ENCODE peak calls at places on chromosomes 6 and 20, in five cellular contexts. E is thoracic aorta, K is fibroblast of lung, Z is HCT116, A is tibial artery. Q is an unnamed sample. For H3K4me1, the result is how much of the 10 kb centered on the place peaks cover.

GRCh38 chr6:156163311-156163710 is 613.9 kb upstream of the ARID1B start:
- DNase-seq in E (no peak), K (no peak), Z (no peak), A (no peak), Q (no peak)

GRCh38 chr6:45438849-45439406 is 61.2 kb upstream of the SUPT3H start:
- DNase-seq in E (no peak), K (peak), Z (peak), A (no peak), Q (no peak)

GRCh38 chr6:99432877-99433276 is 7.8 kb upstream of the PNISR start:
- DNase-seq in E (no peak), K (no peak), Z (no peak), A (no peak), Q (no peak)

GRCh38 chr6:77368660-77369313 is 94.5 kb downstream of the HTR1B start:
- DNase-seq in E (no peak), K (peak), Z (peak), A (peak), Q (peak)

GRCh38 chr6:10414766-10415592 is at the start of gene TFAP2A:
- DNase-seq in E (no peak), K (no peak), Z (no peak), A (no peak), Q (no peak)

GRCh38 chr20:2114990-2115681 is 13.5 kb downstream of the STK35 start:
- DNase-seq in E (no peak), K (peak), Z (no peak), A (no peak), Q (peak)

GRCh38 chr6:131868836-131869235 is 61.0 kb downstream of the ENPP1 start:
- DNase-seq in E (no peak), K (no peak), Z (no peak), A (no peak), Q (no peak)

GRCh38 chr6:33414592-33415271 is 3.2 kb downstream of the CUTA start:
- DNase-seq in E (no peak), K (no peak), Z (no peak), A (no peak), Q (no peak)

GRCh38 chr6:117605169-117605826 is 3.0 kb upstream of the GOPC start:
- DNase-seq in E (no peak), K (peak), Z (peak), A (no peak), Q (no peak)

GRCh38 chr20:47726632-47727031 is 58.6 kb downstream of the SULF2 start:
- DNase-seq in E (no peak), K (no peak), Z (no peak), A (no peak), Q (no peak)

GRCh38 chr20:36624068-36624813 is 18.7 kb downstream of the RAB5IF start:
- DNase-seq in E (no peak), K (no peak), Z (no peak), A (no peak), Q (no peak)

DNA sequence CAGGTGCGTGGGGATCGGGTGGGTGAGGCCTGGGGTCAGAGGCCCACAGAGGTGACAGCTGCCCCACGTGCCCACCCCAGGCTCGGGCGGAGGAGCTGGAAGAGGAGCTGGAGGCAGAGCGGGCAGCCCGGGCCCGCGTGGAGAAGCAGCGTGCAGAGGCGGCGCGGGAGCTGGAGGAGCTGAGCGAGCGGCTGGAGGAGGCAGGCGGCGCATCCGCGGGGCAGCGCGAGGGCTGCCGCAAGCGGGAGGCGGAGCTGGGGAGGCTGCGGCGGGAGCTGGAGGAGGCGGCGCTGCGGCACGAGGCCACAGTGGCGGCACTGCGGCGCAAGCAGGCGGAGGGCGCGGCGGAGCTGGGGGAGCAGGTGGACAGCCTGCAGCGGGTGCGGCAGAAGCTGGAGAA is 41.5 kb downstream of the MYH7B start:
- DNase-seq in E (no peak), K (peak), Z (no peak), A (no peak), Q (peak)
- H3K27ac ChIP-seq in E (no peak), K (no peak), Z (no peak), A (no peak), Q (no peak)

GRCh38 chr6:139657121-139657520 is 282.7 kb upstream of the CITED2 start:
- DNase-seq in E (no peak), K (no peak), Z (no peak), A (no peak), Q (no peak)

GRCh38 chr6:139655783-139656705 is 281.6 kb upstream of the CITED2 start:
- DNase-seq in E (no peak), K (no peak), Z (peak), A (no peak), Q (no peak)

GRCh38 chr6:139663996-139664395 is 289.5 kb upstream of the CITED2 start:
- DNase-seq in E (no peak), K (no peak), Z (no peak), A (no peak), Q (no peak)

GRCh38 chr6:139659196-139659595 is 284.7 kb upstream of the CITED2 start:
- DNase-seq in E (no peak), K (no peak), Z (no peak), A (no peak), Q (no peak)

DNA sequence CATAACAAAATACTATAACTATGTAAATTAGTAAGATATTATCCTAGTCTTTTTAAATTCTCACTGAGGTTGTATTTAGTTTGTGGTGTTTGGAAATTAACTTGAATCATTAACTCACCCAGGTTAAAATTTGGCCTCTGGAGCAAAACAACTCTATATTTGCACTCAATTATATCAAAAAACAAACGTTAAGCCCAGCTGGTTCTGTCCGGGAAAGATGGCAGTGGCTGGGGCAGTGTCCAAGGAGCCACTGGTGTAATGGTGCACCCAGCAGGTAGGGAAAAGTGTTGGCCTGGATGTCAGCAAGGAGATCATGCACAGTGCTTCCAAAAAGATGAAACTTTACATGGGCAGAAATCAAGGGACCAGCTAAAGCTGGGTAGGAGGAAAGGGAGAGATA is 285.3 kb upstream of the CITED2 start:
- DNase-seq in E (no peak), K (no peak), Z (no peak), A (no peak), Q (no peak)
- TF ChIP-seq CTCF in E (no peak), K (no peak), Z (no peak), A (no peak), Q (no peak)

GRCh38 chr20:62645613-62646012 is 3.3 kb downstream of the SLCO4A1 start:
- DNase-seq in E (no peak), K (no peak), Z (no peak), A (no peak), Q (no peak)
- H3K4me1 ChIP-seq in E (under half), K (under half), Z (under half), A (under half), Q (under half)

GRCh38 chr20:64051033-64051452 is 1.6 kb upstream of the SOX18 start:
- DNase-seq in E (no peak), K (no peak), Z (no peak), A (no peak), Q (no peak)
- H3K27ac ChIP-seq in E (peak), K (no peak), Z (no peak), A (peak), Q (peak)

GRCh38 chr20:44689809-44690208 is 25.4 kb upstream of the CCN5 start:
- DNase-seq in E (no peak), K (no peak), Z (no peak), A (no peak), Q (no peak)

GRCh38 chr20:44691424-44692423 is 23.4 kb upstream of the CCN5 start:
- DNase-seq in E (peak), K (peak), Z (no peak), A (peak), Q (peak)

GRCh38 chr20:44686934-44687333 is 28.2 kb upstream of the CCN5 start:
- DNase-seq in E (no peak), K (no peak), Z (no peak), A (no peak), Q (no peak)

GRCh38 chr20:44690781-44691423 is 24.3 kb upstream of the CCN5 start:
- DNase-seq in E (no peak), K (no peak), Z (no peak), A (peak), Q (no peak)

DNA sequence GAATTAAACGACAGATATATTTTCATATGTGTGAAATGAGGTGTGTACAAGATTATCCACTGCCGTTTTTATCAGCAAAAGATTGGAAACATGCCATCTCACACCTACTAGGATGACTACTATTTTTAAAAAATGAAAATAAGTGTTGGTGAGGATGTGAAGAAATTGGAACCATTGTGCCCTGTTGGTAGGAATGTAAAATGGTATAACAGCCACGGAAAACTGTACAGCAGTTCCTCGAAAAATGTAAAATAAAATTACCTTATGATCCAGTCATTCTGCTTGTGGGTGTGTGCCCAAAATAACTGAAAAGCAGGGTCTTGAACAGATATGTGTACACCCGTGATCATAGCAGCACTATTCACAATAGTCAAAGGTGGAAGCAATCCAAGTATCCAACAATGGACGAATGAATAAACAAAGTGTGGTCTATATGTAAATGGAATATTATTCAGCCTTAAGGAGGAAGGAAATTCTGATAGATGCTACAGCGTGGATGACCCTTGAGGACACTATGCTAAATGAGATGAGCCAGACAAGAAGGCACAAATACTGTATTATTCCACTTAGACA is 27.0 kb upstream of the CCN5 start:
- DNase-seq in E (no peak), K (no peak), Z (no peak), A (no peak), Q (no peak)
- TF ChIP-seq CTCF in E (no peak), K (peak), Z (peak), A (no peak), Q (no peak)

Q was measured in heart right ventricle.